ENCODE peak calls at places on chromosomes 11 and 22, in nine cellular contexts. V, X, Z, L, T, S, N, Q and F are unnamed samples.

GRCh38 chr11:64765291-64765803 is 5.6 kb upstream of the PYGM start:
- DNase-seq in L (no peak), S (no peak), N (no peak), Z (no peak), T (no peak), X (peak), Q (no peak), V (no peak), F (peak)

GRCh38 chr11:11581493-11581880 is 40.3 kb downstream of the GALNT18 start:
- DNase-seq in N (no peak), L (no peak), V (no peak), S (no peak), T (no peak), Z (no peak), Q (no peak), X (peak), F (peak)

GRCh38 chr11:46050065-46050464 is 71.2 kb downstream of the PHF21A start:
- DNase-seq in T (peak), Q (no peak), N (no peak), L (no peak), Z (no peak), S (no peak), V (no peak), X (peak), F (peak)

GRCh38 chr11:114909866-114910265 is 231.5 kb downstream of the NXPE2 start:
- DNase-seq in Q (no peak), Z (no peak), T (no peak), N (no peak), V (no peak), S (no peak), L (no peak), X (peak), F (no peak)

GRCh38 chr11:1883342-1884122 is 8.2 kb downstream of the PRR33 start:
- DNase-seq in T (no peak), V (no peak), X (no peak), Q (no peak), Z (no peak), N (no peak), L (no peak), S (no peak), F (peak)

GRCh38 chr11:12069053-12069676 is 41.2 kb upstream of the MICAL2 start:
- DNase-seq in X (no peak), T (no peak), Z (no peak), N (no peak), Q (no peak), S (no peak), V (no peak), L (no peak), F (peak)

GRCh38 chr22:35506259-35506570 is 34.4 kb upstream of the RASD2 start:
- DNase-seq in X (no peak), Q (no peak), Z (no peak), V (no peak), T (peak), S (no peak), N (no peak), L (no peak), F (no peak)

GRCh38 chr11:121421149-121421906 is 30.8 kb upstream of the SORL1 start:
- DNase-seq in T (no peak), S (no peak), Q (no peak), L (no peak), Z (no peak), V (peak), X (no peak), N (peak), F (no peak)

GRCh38 chr11:65316979-65317786 is 2.5 kb downstream of the CDC42EP2 start:
- DNase-seq in L (no peak), Q (peak), S (no peak), N (no peak), V (peak), T (peak), X (peak), Z (no peak), F (peak)

GRCh38 chr11:15053201-15053685 is 20.1 kb upstream of the CALCB start:
- DNase-seq in X (no peak), S (no peak), V (peak), L (peak), T (no peak), Z (no peak), Q (no peak), N (peak), F (peak)

GRCh38 chr11:107562647-107563208 is 2.8 kb downstream of the ALKBH8 start:
- DNase-seq in V (peak), Z (no peak), L (no peak), T (peak), X (no peak), Q (no peak), S (no peak), N (no peak), F (no peak)

GRCh38 chr11:708511-708910 is 2.5 kb downstream of the EPS8L2 start:
- DNase-seq in T (no peak), L (no peak), S (no peak), V (no peak), N (no peak), Q (no peak), Z (no peak), X (peak), F (peak)

GRCh38 chr11:117238221-117238620 is 5.8 kb downstream of the RNF214 start:
- DNase-seq in Q (no peak), N (no peak), Z (no peak), V (no peak), T (no peak), X (no peak), L (no peak), S (no peak), F (no peak)

GRCh38 chr11:44418438-44418795 is 108.5 kb upstream of the ALX4 start:
- DNase-seq in N (no peak), V (no peak), X (no peak), S (no peak), Q (no peak), T (no peak), L (no peak), Z (no peak), F (no peak)

GRCh38 chr11:31812392-31813241 is 1.5 kb upstream of the PAX6 start:
- DNase-seq in X (peak), T (no peak), Z (no peak), S (no peak), L (peak), V (no peak), Q (no peak), N (peak), F (no peak)

GRCh38 chr11:18958221-18958910 is 19.2 kb upstream of the MRGPRX1 start:
- DNase-seq in T (no peak), Z (no peak), L (no peak), N (no peak), V (no peak), S (no peak), X (peak), Q (no peak), F (no peak)